ENCODE peak calls at places on chromosomes 3 and 15, in ten cellular contexts. T, B, M, P, F, W, N, U, Z and Y are unnamed samples.

GRCh38 chr3:38623539-38623938 is 25.9 kb downstream of the SCN5A start:
- DNase-seq in N (no peak), T (no peak), M (peak; percentile 6), W (no peak), Z (no peak), U (no peak), P (no peak), F (no peak), B (no peak), Y (no peak)

GRCh38 chr3:133079621-133080020 is 41.4 kb downstream of the TMEM108 start:
- DNase-seq in U (no peak), B (no peak), P (no peak), T (no peak), N (no peak), M (no peak), W (no peak), F (no peak), Z (no peak), Y (no peak)

GRCh38 chr3:57856675-57857074 is 100.6 kb downstream of the SLMAP start:
- DNase-seq in M (peak; percentile 33), Z (no peak), P (no peak), B (no peak), N (no peak), F (no peak), W (no peak), U (no peak), T (no peak), Y (no peak)

GRCh38 chr3:127411083-127411727 is 123.4 kb upstream of the PRR20G start:
- DNase-seq in Z (no peak), B (no peak), N (no peak), F (no peak), W (no peak), U (no peak), M (no peak), T (no peak), P (no peak), Y (no peak)

GRCh38 chr15:69578792-69579587 is 126.4 kb downstream of the RPLP1 start:
- DNase-seq in B (no peak), Z (no peak), U (no peak), N (no peak), P (no peak), F (no peak), W (no peak), T (no peak), M (peak; percentile 97), Y (no peak)

GRCh38 chr15:62816342-62817059 is 226.0 kb upstream of the TPM1 start:
- DNase-seq in T (no peak), Z (no peak), U (no peak), M (no peak), F (no peak), B (no peak), W (no peak), N (no peak), P (no peak), Y (peak; percentile 21)

GRCh38 chr3:189419683-189420082 is 211.5 kb upstream of the TP63 start:
- DNase-seq in N (no peak), F (no peak), Z (no peak), U (no peak), B (no peak), M (no peak), T (no peak), P (no peak), W (no peak), Y (no peak)

GRCh38 chr15:57328479-57329250 is 47.6 kb upstream of the CGNL1 start:
- DNase-seq in M (no peak), W (no peak), T (no peak), U (no peak), F (no peak), N (no peak), Z (no peak), B (no peak), P (no peak), Y (no peak)

GRCh38 chr3:15629860-15630597 is 28.5 kb downstream of the BTD start:
- DNase-seq in P (peak; percentile 34), B (no peak), M (peak; percentile 92), U (peak; percentile 78), T (peak; percentile 67), W (peak; percentile 46), N (peak; percentile 89), Z (peak; percentile 46), F (peak; percentile 89), Y (peak; percentile 74)

GRCh38 chr3:110686691-110687090 is 384.9 kb upstream of the NECTIN3 start:
- DNase-seq in B (no peak), M (no peak), F (no peak), P (no peak), W (no peak), T (no peak), U (no peak), Z (no peak), N (no peak), Y (no peak)

GRCh38 chr15:80615783-80616391 is 79.2 kb upstream of the ABHD17C start:
- DNase-seq in Z (no peak), M (peak; percentile 7), W (no peak), P (no peak), T (no peak), U (no peak), N (no peak), F (no peak), B (no peak), Y (no peak)

GRCh38 chr15:96330450-96331140 is at the start of gene NR2F2:
- DNase-seq in U (peak; percentile 68), W (peak; percentile 36), M (peak; percentile 97), N (peak; percentile 96), P (peak; percentile 88), B (peak; percentile 12), T (peak; percentile 94), Z (no peak), F (peak; percentile 80), Y (peak; percentile 95)

GRCh38 chr15:63236272-63236671 is 41.1 kb upstream of the APH1B start:
- DNase-seq in Z (no peak), W (no peak), P (no peak), B (no peak), F (no peak), N (no peak), U (no peak), M (peak; percentile 85), T (no peak), Y (peak; percentile 33)

GRCh38 chr15:101459579-101460300 is 29.8 kb downstream of the PCSK6 start:
- DNase-seq in P (no peak), F (no peak), M (no peak), U (no peak), Z (no peak), T (no peak), N (no peak), B (no peak), W (no peak), Y (no peak)

GRCh38 chr15:29066310-29066709 is 180.5 kb downstream of the APBA2 start:
- DNase-seq in Z (no peak), T (no peak), M (no peak), U (no peak), P (no peak), F (no peak), B (no peak), N (no peak), W (no peak), Y (no peak)

GRCh38 chr15:39486546-39487081 is 94.3 kb upstream of the THBS1 start:
- DNase-seq in Z (no peak), B (no peak), M (peak; percentile 23), U (no peak), P (no peak), F (no peak), N (no peak), W (no peak), T (no peak), Y (no peak)

GRCh38 chr3:59422312-59422711 is 372.5 kb upstream of the CFAP20DC start:
- DNase-seq in N (no peak), Z (no peak), F (no peak), W (no peak), P (no peak), U (no peak), M (peak; percentile 80), B (no peak), T (no peak), Y (peak; percentile 10)

GRCh38 chr3:159263750-159264561 is 462.1 kb downstream of the MFSD1 start:
- DNase-seq in B (no peak), N (peak; percentile 28), U (peak; percentile 35), W (peak; percentile 5), F (peak; percentile 60), T (peak; percentile 28), M (peak; percentile 72), Z (no peak), P (peak; percentile 41), Y (peak; percentile 21)

GRCh38 chr3:49022751-49023171 is 840 bp downstream of the NDUFAF3 start:
- DNase-seq in B (no peak), M (peak; percentile 49), P (no peak), F (no peak), U (peak; percentile 36), T (no peak), W (no peak), Z (no peak), N (no peak), Y (no peak)